ENCODE peak calls at places on chromosomes 16 and 17, in seven cellular contexts. C is SHP77 treated with DMSO at 0.1 percent for 48 hours; O is T-helper 2 cell; N is CD8-positive, alpha-beta T cell; G is hypothalamus; P is HFFc6; K is EL. W is an unnamed sample.

GRCh38 chr17:76544123-76544915 is 4.5 kb downstream of the PRCD start:
- DNase-seq in C (no peak), O (no peak), N (no peak), G (no peak), P (no peak), K (no peak), W (no peak)

GRCh38 chr17:81811705-81812570 is 8.0 kb downstream of the GCGR start:
- DNase-seq in C (no peak), O (no peak), N (no peak), G (no peak), P (no peak), K (no peak), W (no peak)

GRCh38 chr16:31221357-31222160 is 4.6 kb upstream of the PYDC1 start:
- DNase-seq in C (no peak), O (no peak), N (no peak), G (no peak), P (no peak), K (no peak), W (no peak)

GRCh38 chr17:19339341-19339815 is 23.1 kb downstream of the B9D1 start:
- DNase-seq in C (no peak), O (no peak), N (no peak), G (no peak), P (no peak), K (no peak), W (peak)

GRCh38 chr17:60747069-60747808 is 69.6 kb downstream of the BCAS3 start:
- DNase-seq in C (no peak), O (no peak), N (no peak), G (no peak), P (no peak), K (no peak), W (no peak)

GRCh38 chr17:6413073-6413472 is 21.8 kb downstream of the AIPL1 start:
- DNase-seq in C (peak), O (no peak), N (no peak), G (no peak), P (peak), K (peak), W (no peak)

GRCh38 chr16:14062261-14062660 is 8.9 kb upstream of the MRTFB start:
- DNase-seq in C (no peak), O (no peak), N (no peak), G (no peak), P (no peak), K (no peak), W (no peak)

GRCh38 chr16:4660454-4661007 is 32.8 kb upstream of the NUDT16L1 start:
- DNase-seq in C (no peak), O (peak), N (no peak), G (no peak), P (no peak), K (peak), W (peak)

GRCh38 chr17:48860034-48860433 is 29.2 kb downstream of the CALCOCO2 start:
- DNase-seq in C (no peak), O (no peak), N (no peak), G (no peak), P (no peak), K (no peak), W (no peak)

GRCh38 chr16:81181013-81181720 is 57.3 kb upstream of the BCO1 start:
- DNase-seq in C (no peak), O (no peak), N (no peak), G (no peak), P (peak), K (peak), W (no peak)

GRCh38 chr16:383326-384020 is 1.7 kb upstream of the PGAP6 start:
- DNase-seq in C (no peak), O (no peak), N (no peak), G (no peak), P (no peak), K (no peak), W (no peak)

GRCh38 chr17:31416503-31416923 is 25.0 kb downstream of the RAB11FIP4 start:
- DNase-seq in C (no peak), O (no peak), N (no peak), G (peak), P (no peak), K (no peak), W (no peak)

GRCh38 chr16:50478021-50478772 is 70.0 kb upstream of the NKD1 start:
- DNase-seq in C (peak), O (no peak), N (no peak), G (no peak), P (no peak), K (no peak), W (no peak)

GRCh38 chr17:57514614-57515013 is 230.5 kb downstream of the CCDC182 start:
- DNase-seq in C (no peak), O (no peak), N (no peak), G (no peak), P (no peak), K (peak), W (no peak)

GRCh38 chr17:68674271-68674925 is 73.2 kb upstream of the FAM20A start:
- DNase-seq in C (no peak), O (no peak), N (no peak), G (no peak), P (no peak), K (peak), W (no peak)

GRCh38 chr16:1470543-1471251 is 4.1 kb downstream of the CLCN7 start:
- DNase-seq in C (no peak), O (no peak), N (no peak), G (no peak), P (no peak), K (peak), W (no peak)

GRCh38 chr17:57366558-57367351 is 110.4 kb downstream of the MSI2 start:
- DNase-seq in C (no peak), O (no peak), N (no peak), G (no peak), P (no peak), K (no peak), W (no peak)

GRCh38 chr16:2874584-2875362 is 8.2 kb upstream of the FLYWCH2 start:
- DNase-seq in C (peak), O (peak), N (peak), G (peak), P (peak), K (peak), W (peak)

GRCh38 chr17:37339321-37339720 is 36.5 kb upstream of the C17orf78 start:
- DNase-seq in C (no peak), O (no peak), N (no peak), G (no peak), P (no peak), K (no peak), W (no peak)

GRCh38 chr17:40360091-40360490 is 4.4 kb downstream of the GJD3 start:
- DNase-seq in C (no peak), O (no peak), N (no peak), G (no peak), P (no peak), K (no peak), W (no peak)

GRCh38 chr17:76700627-76701470 is 9.9 kb downstream of the MXRA7 start:
- DNase-seq in C (peak), O (no peak), N (no peak), G (no peak), P (peak), K (peak), W (peak)

GRCh38 chr17:48637323-48638260 is 11.4 kb upstream of the HOXB9 start:
- DNase-seq in C (no peak), O (no peak), N (no peak), G (no peak), P (peak), K (peak), W (peak)

GRCh38 chr17:27895110-27895895 is 2.1 kb upstream of the LYRM9 start:
- DNase-seq in C (no peak), O (no peak), N (no peak), G (no peak), P (no peak), K (no peak), W (no peak)

GRCh38 chr16:87286839-87287626 is 30.2 kb downstream of the C16orf95 start:
- DNase-seq in C (no peak), O (no peak), N (no peak), G (no peak), P (no peak), K (no peak), W (no peak)

GRCh38 chr17:38564869-38565268 is 40.9 kb downstream of the SRCIN1 start:
- DNase-seq in C (no peak), O (no peak), N (no peak), G (no peak), P (no peak), K (no peak), W (no peak)

GRCh38 chr17:27496501-27496943 is 40.3 kb downstream of the KSR1 start:
- DNase-seq in C (no peak), O (no peak), N (no peak), G (no peak), P (no peak), K (no peak), W (no peak)

GRCh38 chr16:56742030-56742984 is 12.4 kb downstream of the NUP93 start:
- DNase-seq in C (no peak), O (no peak), N (no peak), G (no peak), P (peak), K (peak), W (no peak)

GRCh38 chr17:74809031-74809430 is 32.9 kb upstream of the NAT9 start:
- DNase-seq in C (no peak), O (no peak), N (no peak), G (no peak), P (no peak), K (no peak), W (no peak)

GRCh38 chr16:68984467-68984866 is 121.0 kb upstream of the HAS3 start:
- DNase-seq in C (no peak), O (no peak), N (no peak), G (no peak), P (no peak), K (no peak), W (no peak)

GRCh38 chr17:38617074-38617860 is 11.5 kb upstream of the SRCIN1 start:
- DNase-seq in C (peak), O (no peak), N (no peak), G (no peak), P (no peak), K (no peak), W (peak)

GRCh38 chr17:21299981-21300600 is 15.6 kb downstream of the MAP2K3 start:
- DNase-seq in C (no peak), O (no peak), N (no peak), G (no peak), P (no peak), K (no peak), W (no peak)

GRCh38 chr16:50153648-50154368 is 702 bp downstream of the TENT4B start:
- DNase-seq in C (no peak), O (peak), N (peak), G (no peak), P (no peak), K (peak), W (peak)

GRCh38 chr16:57906385-57907316 is 64.3 kb downstream of the CNGB1 start:
- DNase-seq in C (no peak), O (no peak), N (no peak), G (no peak), P (no peak), K (peak), W (no peak)

GRCh38 chr17:80790981-80791742 is 200.5 kb upstream of the CHMP6 start:
- DNase-seq in C (no peak), O (no peak), N (no peak), G (no peak), P (no peak), K (no peak), W (no peak)

GRCh38 chr16:85027968-85028637 is 508 bp downstream of the KIAA0513 start:
- DNase-seq in C (no peak), O (no peak), N (no peak), G (no peak), P (no peak), K (peak), W (no peak)

GRCh38 chr17:409848-410673 is 57.5 kb upstream of the RPH3AL start:
- DNase-seq in C (peak), O (peak), N (peak), G (peak), P (peak), K (peak), W (peak)

W was measured in natural killer cell treated with Interleukin-12 subunit alpha and Interleukin-12 subunit beta and Interleukin-15 and Interleukin-18, amount 100 ng/mL, for 72 hours.